ENCODE peak calls at places on chromosomes 2 and 18, in ten cellular contexts. B is right atrium auricular region; Q is Peyer's patch; T is tibial nerve; C is pancreas; H is H9; W is psoas muscle; L is IMR-90; X is CD4-positive, CD25-positive, alpha-beta regulatory T cell; K is body of pancreas. V is an unnamed sample.

GRCh38 chr2:241391892-241392665 is 36.0 kb downstream of the FARP2 start:
- DNase-seq in L (peak), K (peak), X (peak), T (no peak), W (no peak), B (no peak), H (peak), Q (no peak), C (no peak), V (no peak)

GRCh38 chr2:176521860-176522259 is 252.6 kb downstream of the MTX2 start:
- DNase-seq in T (no peak), C (no peak), B (no peak), L (no peak), Q (no peak), W (no peak), H (no peak), X (no peak), K (no peak), V (no peak)

GRCh38 chr2:102304711-102305591 is 6.4 kb upstream of the IL1RL1 start:
- DNase-seq in H (no peak), B (no peak), Q (no peak), X (peak), W (no peak), K (no peak), T (no peak), C (no peak), L (no peak), V (no peak)

GRCh38 chr2:223221120-223221859 is 169.3 kb downstream of the KCNE4 start:
- DNase-seq in Q (no peak), L (no peak), W (no peak), H (no peak), C (no peak), B (no peak), X (no peak), T (no peak), K (peak), V (no peak)

GRCh38 chr18:26119246-26119645 is 14.4 kb upstream of the PSMA8 start:
- DNase-seq in K (no peak), C (no peak), W (no peak), T (no peak), Q (no peak), B (no peak), L (no peak), X (no peak), H (no peak), V (no peak)

GRCh38 chr2:100563407-100564247 is 834 bp downstream of the PDCL3 start:
- DNase-seq in L (no peak), B (no peak), H (no peak), T (no peak), K (no peak), W (no peak), Q (peak), C (no peak), X (no peak), V (no peak)

GRCh38 chr2:53312181-53312580 is 455.4 kb upstream of the CHAC2 start:
- DNase-seq in Q (no peak), X (no peak), H (no peak), K (no peak), T (no peak), L (no peak), W (no peak), B (no peak), C (no peak), V (no peak)

GRCh38 chr18:25348361-25349130 is 3.4 kb downstream of the ZNF521 start:
- DNase-seq in X (no peak), B (no peak), H (no peak), Q (no peak), L (no peak), W (no peak), K (no peak), T (no peak), C (no peak), V (no peak)

GRCh38 chr2:190504912-190505311 is 29.6 kb downstream of the NEMP2 start:
- DNase-seq in L (no peak), C (no peak), Q (no peak), X (no peak), W (no peak), B (no peak), K (no peak), T (no peak), H (no peak), V (no peak)

GRCh38 chr2:12717988-12718661 is 1.4 kb downstream of the TRIB2 start:
- DNase-seq in C (peak), Q (peak), H (no peak), L (peak), T (no peak), X (peak), B (no peak), K (no peak), W (no peak), V (no peak)

GRCh38 chr2:102806250-102806837 is 44.5 kb downstream of the TMEM182 start:
- DNase-seq in C (peak), K (peak), H (peak), X (peak), L (peak), T (peak), Q (no peak), B (peak), W (peak), V (peak)

GRCh38 chr18:51301376-51301775 is 103.9 kb upstream of the MEX3C start:
- DNase-seq in T (no peak), C (no peak), Q (no peak), L (no peak), H (no peak), B (no peak), K (no peak), X (no peak), W (no peak), V (no peak)

GRCh38 chr18:7590800-7591560 is 23.9 kb downstream of the PTPRM start:
- DNase-seq in B (no peak), W (no peak), L (peak), T (no peak), H (no peak), X (no peak), C (no peak), K (no peak), Q (no peak), V (no peak)

GRCh38 chr2:172640389-172640788 is 84.5 kb downstream of the PDK1 start:
- DNase-seq in W (no peak), C (no peak), X (no peak), L (peak), K (no peak), B (no peak), T (no peak), H (no peak), Q (no peak), V (no peak)

GRCh38 chr18:47772374-47773248 is 157.8 kb downstream of the SMAD2 start:
- DNase-seq in X (peak), B (no peak), T (no peak), W (peak), Q (peak), L (peak), C (peak), K (peak), H (peak), V (no peak)

GRCh38 chr2:168207861-168208260 is 39.5 kb downstream of the STK39 start:
- DNase-seq in W (no peak), L (peak), H (no peak), K (no peak), T (no peak), X (no peak), B (no peak), C (no peak), Q (no peak), V (no peak)

GRCh38 chr2:39851251-39851650 is 72.2 kb upstream of the THUMPD2 start:
- DNase-seq in B (no peak), W (no peak), Q (no peak), H (no peak), X (no peak), L (no peak), K (no peak), T (no peak), C (no peak), V (no peak)

GRCh38 chr2:118310878-118311442 is 222.7 kb downstream of the INSIG2 start:
- DNase-seq in K (no peak), Q (no peak), C (no peak), W (peak), L (no peak), T (no peak), X (no peak), H (peak), B (no peak), V (no peak)

GRCh38 chr2:118312963-118313756 is 224.9 kb downstream of the INSIG2 start:
- DNase-seq in T (no peak), B (no peak), W (no peak), L (no peak), C (no peak), Q (no peak), X (no peak), H (peak), K (no peak), V (no peak)

GRCh38 chr2:118310016-118310877 is 222.0 kb downstream of the INSIG2 start:
- DNase-seq in L (peak), B (no peak), Q (no peak), X (peak), H (peak), W (no peak), C (peak), T (peak), K (peak), V (peak)

GRCh38 chr2:118307864-118308263 is 219.6 kb downstream of the INSIG2 start:
- DNase-seq in Q (no peak), W (no peak), K (no peak), H (no peak), T (no peak), L (no peak), X (no peak), B (no peak), C (no peak), V (no peak)

GRCh38 chr2:118309201-118310015 is 221.1 kb downstream of the INSIG2 start:
- DNase-seq in L (no peak), X (no peak), K (no peak), Q (no peak), C (no peak), T (no peak), B (no peak), W (no peak), H (no peak), V (no peak)
- H3K27ac ChIP-seq in L (no peak), X (peak), K (no peak), Q (no peak), C (no peak), T (peak), B (no peak), W (peak), H (peak), V (no peak)

GRCh38 chr2:136225950-136226835 is 108.2 kb upstream of the CXCR4 start:
- DNase-seq in X (no peak), K (peak), L (no peak), B (no peak), T (no peak), Q (peak), H (no peak), C (no peak), W (no peak), V (no peak)
- H3K27ac ChIP-seq in X (no peak), K (no peak), L (no peak), B (no peak), T (no peak), Q (peak), H (no peak), C (no peak), W (no peak), V (no peak)

GRCh38 chr2:5696741-5697521 is 4.7 kb downstream of the SOX11 start:
- DNase-seq in K (no peak), B (no peak), L (peak), W (no peak), Q (no peak), C (no peak), H (peak), T (no peak), X (no peak), V (no peak)

GRCh38 chr2:5694016-5694690 is 2.0 kb downstream of the SOX11 start:
- DNase-seq in H (no peak), C (no peak), W (no peak), Q (no peak), T (no peak), B (no peak), X (no peak), K (no peak), L (peak), V (no peak)

GRCh38 chr2:5696351-5696740 is 4.2 kb downstream of the SOX11 start:
- DNase-seq in T (no peak), C (no peak), X (no peak), W (no peak), H (peak), L (peak), K (no peak), Q (no peak), B (no peak), V (no peak)

GRCh38 chr2:5697554-5697953 is 5.4 kb downstream of the SOX11 start:
- DNase-seq in X (no peak), C (no peak), Q (no peak), B (no peak), L (no peak), K (no peak), W (no peak), T (no peak), H (no peak), V (no peak)

DNA sequence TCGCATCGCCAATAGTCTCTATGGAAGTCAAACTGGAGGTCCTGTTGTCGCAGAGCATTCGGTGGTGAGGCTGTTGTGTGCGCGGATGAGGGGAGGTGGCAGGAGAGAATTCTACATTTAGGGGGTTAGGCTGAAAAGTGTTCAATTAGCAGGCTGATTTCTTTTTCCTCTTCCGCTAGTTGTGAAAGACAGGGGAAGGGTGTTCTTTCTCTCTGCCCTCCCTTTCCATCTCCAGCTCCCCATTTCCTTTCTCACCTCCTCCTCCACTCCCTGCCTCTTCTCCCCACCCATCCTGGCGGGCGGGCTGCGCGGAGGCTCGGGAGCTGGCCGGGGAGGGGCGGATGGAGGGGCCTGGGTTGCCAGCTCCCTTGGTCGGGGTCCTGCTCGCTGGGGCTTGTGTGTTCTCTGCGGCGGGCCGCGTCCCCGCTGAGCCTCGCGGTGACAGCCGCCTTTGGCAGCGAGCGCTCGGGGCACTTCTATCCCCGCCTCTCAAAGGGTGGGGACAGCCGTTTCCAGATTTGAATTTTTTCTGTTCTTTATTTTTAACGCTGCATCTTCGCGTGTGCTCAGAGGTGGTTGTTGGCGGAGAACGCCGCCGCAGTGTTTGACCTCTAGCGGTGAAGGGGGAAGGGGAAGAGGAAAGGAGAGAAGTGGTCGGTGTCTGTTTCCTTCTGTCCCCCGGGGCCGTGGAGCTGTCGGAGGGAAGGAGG is 3.6 kb downstream of the SOX11 start:
- DNase-seq in T (no peak), X (no peak), W (no peak), C (peak), Q (no peak), K (no peak), H (peak), B (no peak), L (peak), V (no peak)
- H3K27ac ChIP-seq in T (no peak), X (no peak), W (no peak), C (no peak), Q (no peak), K (no peak), H (no peak), B (peak), L (peak), V (no peak)

GRCh38 chr2:238169708-238170251 is 11.0 kb downstream of the ERFE start:
- DNase-seq in H (no peak), W (peak), K (no peak), X (no peak), L (peak), Q (no peak), B (peak), T (peak), C (no peak), V (no peak)
- H3K27ac ChIP-seq in H (no peak), W (peak), K (peak), X (no peak), L (peak), Q (peak), B (peak), T (peak), C (no peak), V (no peak)

DNA sequence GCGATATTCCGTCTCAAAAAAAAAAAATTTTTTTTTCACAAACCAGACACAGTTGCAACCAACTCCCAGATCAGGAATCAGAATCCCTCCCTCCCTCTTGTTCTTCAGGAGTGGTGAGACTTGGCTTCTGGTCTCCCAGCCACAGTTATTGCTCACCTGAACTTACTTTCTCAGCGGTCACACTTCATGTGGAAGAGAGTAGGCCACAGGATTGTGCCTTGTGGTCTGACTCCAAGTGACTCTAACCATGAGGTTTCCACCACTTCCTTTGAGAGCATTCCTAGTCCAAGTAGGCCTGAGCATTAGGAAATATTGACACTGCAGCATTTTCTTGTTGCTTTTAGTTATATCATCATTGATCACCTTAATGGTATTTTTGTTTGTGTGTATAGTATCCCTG is 12.1 kb downstream of the FMNL2 start:
- DNase-seq in C (no peak), X (no peak), B (no peak), L (peak), W (no peak), K (no peak), H (no peak), T (no peak), Q (no peak), V (no peak)
- H3K27ac ChIP-seq in C (no peak), X (no peak), B (no peak), L (no peak), W (no peak), K (no peak), H (no peak), T (peak), Q (no peak), V (no peak)

DNA sequence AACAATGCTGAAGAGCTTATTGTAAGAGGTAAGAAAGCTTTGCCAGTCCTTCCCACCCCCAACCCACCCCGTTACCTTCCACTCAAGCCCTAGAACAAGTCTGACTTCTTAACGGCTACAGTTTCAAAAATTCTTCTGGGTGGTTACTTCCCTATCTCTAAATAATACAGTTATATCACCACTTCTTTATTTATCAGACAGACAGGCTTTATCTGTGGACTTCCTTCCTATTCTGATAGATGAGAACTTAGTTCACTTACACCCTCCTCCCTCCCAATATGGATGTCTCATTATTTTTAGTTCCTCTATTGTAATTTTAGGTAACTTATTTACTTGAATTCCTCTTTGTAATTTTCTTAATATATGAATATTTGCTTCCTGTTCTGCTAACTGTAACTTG is 26.7 kb upstream of the ACTR3 start:
- DNase-seq in L (no peak), X (no peak), K (no peak), Q (no peak), H (no peak), B (no peak), W (no peak), T (no peak), C (no peak), V (no peak)
- H3K27ac ChIP-seq in L (no peak), X (no peak), K (no peak), Q (peak), H (no peak), B (no peak), W (no peak), T (no peak), C (no peak), V (no peak)

GRCh38 chr2:239249781-239250180 is 151.0 kb downstream of the HDAC4 start:
- DNase-seq in W (peak), B (peak), K (peak), Q (no peak), H (no peak), L (peak), X (no peak), C (peak), T (no peak), V (peak)
- H3K27ac ChIP-seq in W (peak), B (peak), K (no peak), Q (no peak), H (no peak), L (peak), X (no peak), C (no peak), T (no peak), V (peak)

GRCh38 chr2:130365963-130366362 is 10.1 kb downstream of the PTPN18 start:
- DNase-seq in H (no peak), W (no peak), K (no peak), C (no peak), L (no peak), X (no peak), T (no peak), B (no peak), Q (no peak), V (no peak)

GRCh38 chr2:130366720-130367119 is 10.9 kb downstream of the PTPN18 start:
- DNase-seq in H (no peak), C (no peak), K (no peak), B (no peak), Q (no peak), W (no peak), T (no peak), X (no peak), L (no peak), V (no peak)

GRCh38 chr2:130363479-130363878 is 7.6 kb downstream of the PTPN18 start:
- DNase-seq in B (no peak), L (no peak), W (no peak), H (no peak), Q (no peak), C (no peak), K (no peak), T (no peak), X (no peak), V (no peak)

GRCh38 chr2:130368786-130369185 is 12.9 kb downstream of the PTPN18 start:
- DNase-seq in Q (no peak), T (no peak), H (no peak), X (no peak), L (no peak), C (no peak), B (no peak), K (no peak), W (no peak), V (no peak)

GRCh38 chr2:130365075-130365474 is 9.2 kb downstream of the PTPN18 start:
- DNase-seq in T (no peak), W (no peak), B (no peak), L (no peak), H (no peak), C (no peak), Q (no peak), K (no peak), X (no peak), V (no peak)
- H3K27ac ChIP-seq in T (no peak), W (no peak), B (no peak), L (no peak), H (no peak), C (no peak), Q (no peak), K (no peak), X (no peak), V (no peak)

DNA sequence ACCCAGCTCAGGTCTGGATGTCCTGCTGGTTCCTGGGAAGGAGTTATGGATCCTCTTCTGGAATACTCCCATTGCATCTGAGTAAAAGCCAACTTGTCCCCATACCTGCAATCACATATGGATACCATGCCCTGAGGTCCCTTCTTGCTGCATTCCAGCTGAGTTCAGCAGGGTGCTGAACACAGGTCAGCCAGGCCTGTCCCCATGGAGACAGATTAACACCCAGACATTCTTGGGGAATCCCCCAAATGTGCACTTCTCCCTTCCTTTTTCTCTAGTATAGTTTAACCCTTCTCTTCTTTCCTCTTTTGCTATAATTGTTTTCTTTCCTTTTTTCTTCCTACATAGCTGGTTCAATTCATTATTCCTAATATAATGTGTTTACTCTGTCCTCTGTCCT is 799.6 kb upstream of the HS6ST1 start:
- DNase-seq in T (no peak), H (no peak), L (no peak), W (no peak), B (no peak), X (no peak), Q (no peak), K (no peak), C (no peak), V (no peak)
- H3K27ac ChIP-seq in T (no peak), H (no peak), L (no peak), W (no peak), B (no peak), X (no peak), Q (no peak), K (peak), C (no peak), V (no peak)

DNA sequence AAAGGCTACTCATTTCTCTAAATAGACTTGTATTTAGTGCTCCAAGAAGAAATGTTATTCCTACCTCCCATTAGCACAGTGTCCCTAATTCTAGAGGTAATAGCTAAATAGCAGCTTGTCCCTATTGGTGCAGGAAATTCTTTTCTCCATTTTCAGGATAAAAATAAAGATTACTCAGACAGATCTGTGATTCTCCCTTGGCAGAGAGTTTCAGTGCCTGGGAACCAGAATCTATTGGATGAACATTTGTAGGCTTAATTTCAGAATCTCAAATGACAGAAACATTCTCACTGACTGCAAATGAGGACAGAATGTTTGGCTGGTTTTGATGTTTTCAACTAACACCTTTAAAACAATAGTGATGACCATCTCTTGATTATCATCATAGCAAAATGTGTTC is 33.3 kb upstream of the LGALSL start:
- DNase-seq in T (no peak), L (no peak), W (no peak), Q (no peak), X (no peak), K (no peak), C (no peak), H (no peak), B (no peak), V (no peak)
- H3K27ac ChIP-seq in T (no peak), L (no peak), W (peak), Q (no peak), X (no peak), K (no peak), C (no peak), H (no peak), B (peak), V (no peak)